ENCODE peak calls at places on chromosome 1, in six cellular contexts. H is CD8-positive, alpha-beta T cell; G is endodermal cell; O is colonic mucosa; P is ovary; Q is HFF-Myc. S is an unnamed sample.

GRCh38 chr1:41862411-41863221 is 56.1 kb downstream of the HIVEP3 start:
- DNase-seq in H (no peak), G (no peak), O (no peak), P (no peak), Q (no peak), S (no peak)

GRCh38 chr1:71979947-71980346 is 302.4 kb downstream of the NEGR1 start:
- DNase-seq in H (no peak), G (no peak), O (no peak), P (no peak), Q (no peak), S (no peak)

GRCh38 chr1:85240174-85240601 is 19.3 kb downstream of the C1orf52 start:
- DNase-seq in H (no peak), G (peak), O (no peak), P (no peak), Q (no peak), S (no peak)

GRCh38 chr1:81654147-81654546 is 146.6 kb upstream of the ADGRL2 start:
- DNase-seq in H (no peak), G (no peak), O (no peak), P (no peak), Q (no peak), S (no peak)

GRCh38 chr1:33317946-33318345 is 3.0 kb downstream of the A3GALT2 start:
- DNase-seq in H (no peak), G (no peak), O (no peak), P (no peak), Q (no peak), S (no peak)

GRCh38 chr1:46401964-46402626 is 8.0 kb downstream of the FAAH start:
- DNase-seq in H (no peak), G (peak), O (peak), P (peak), Q (peak), S (peak)

GRCh38 chr1:73065585-73065984 is 783.2 kb upstream of the NEGR1 start:
- DNase-seq in H (no peak), G (peak), O (no peak), P (no peak), Q (no peak), S (no peak)

GRCh38 chr1:156475568-156476500 is 24.7 kb downstream of the MEF2D start:
- DNase-seq in H (no peak), G (no peak), O (peak), P (peak), Q (peak), S (peak)

GRCh38 chr1:91885331-91885715 is 628 bp downstream of the TGFBR3 start:
- DNase-seq in H (peak), G (no peak), O (peak), P (no peak), Q (no peak), S (no peak)

GRCh38 chr1:94970783-94971182 is 43.9 kb upstream of the CNN3 start:
- DNase-seq in H (no peak), G (peak), O (no peak), P (no peak), Q (no peak), S (no peak)

GRCh38 chr1:41357451-41358151 is 3.6 kb upstream of the FOXO6 start:
- DNase-seq in H (no peak), G (peak), O (no peak), P (no peak), Q (no peak), S (no peak)

GRCh38 chr1:6557597-6557996 is 2.5 kb downstream of the TAS1R1 start:
- DNase-seq in H (no peak), G (no peak), O (no peak), P (no peak), Q (no peak), S (no peak)

GRCh38 chr1:4711191-4711915 is 56.9 kb downstream of the AJAP1 start:
- DNase-seq in H (no peak), G (peak), O (no peak), P (no peak), Q (no peak), S (no peak)

GRCh38 chr1:93681549-93682412 is at the start of gene BCAR3:
- DNase-seq in H (peak), G (peak), O (peak), P (peak), Q (no peak), S (no peak)

GRCh38 chr1:17892225-17892624 is 137.1 kb downstream of the ACTL8 start:
- DNase-seq in H (no peak), G (peak), O (no peak), P (no peak), Q (no peak), S (no peak)

GRCh38 chr1:93811646-93812045 is 67.4 kb downstream of the DNTTIP2 start:
- DNase-seq in H (no peak), G (peak), O (no peak), P (no peak), Q (no peak), S (peak)

GRCh38 chr1:193705473-193706074 is 519.2 kb upstream of the B3GALT2 start:
- DNase-seq in H (no peak), G (no peak), O (no peak), P (no peak), Q (no peak), S (no peak)

GRCh38 chr1:227245613-227246320 is 72.5 kb downstream of the CDC42BPA start:
- DNase-seq in H (no peak), G (no peak), O (no peak), P (no peak), Q (no peak), S (no peak)

GRCh38 chr1:119594386-119594785 is 53.7 kb downstream of the ZNF697 start:
- DNase-seq in H (no peak), G (no peak), O (no peak), P (no peak), Q (no peak), S (no peak)

GRCh38 chr1:96416690-96417444 is 304.7 kb upstream of the PTBP2 start:
- DNase-seq in H (no peak), G (no peak), O (no peak), P (no peak), Q (no peak), S (no peak)

GRCh38 chr1:20152599-20152930 is 13.4 kb downstream of the PLA2G2F start:
- DNase-seq in H (no peak), G (no peak), O (no peak), P (no peak), Q (no peak), S (no peak)

GRCh38 chr1:20150969-20151368 is 11.8 kb downstream of the PLA2G2F start:
- DNase-seq in H (no peak), G (no peak), O (no peak), P (no peak), Q (no peak), S (no peak)

GRCh38 chr1:20150326-20150705 is 11.2 kb downstream of the PLA2G2F start:
- DNase-seq in H (no peak), G (no peak), O (no peak), P (no peak), Q (no peak), S (no peak)

GRCh38 chr1:20153000-20153418 is 13.9 kb downstream of the PLA2G2F start:
- DNase-seq in H (no peak), G (peak), O (no peak), P (no peak), Q (no peak), S (no peak)

DNA sequence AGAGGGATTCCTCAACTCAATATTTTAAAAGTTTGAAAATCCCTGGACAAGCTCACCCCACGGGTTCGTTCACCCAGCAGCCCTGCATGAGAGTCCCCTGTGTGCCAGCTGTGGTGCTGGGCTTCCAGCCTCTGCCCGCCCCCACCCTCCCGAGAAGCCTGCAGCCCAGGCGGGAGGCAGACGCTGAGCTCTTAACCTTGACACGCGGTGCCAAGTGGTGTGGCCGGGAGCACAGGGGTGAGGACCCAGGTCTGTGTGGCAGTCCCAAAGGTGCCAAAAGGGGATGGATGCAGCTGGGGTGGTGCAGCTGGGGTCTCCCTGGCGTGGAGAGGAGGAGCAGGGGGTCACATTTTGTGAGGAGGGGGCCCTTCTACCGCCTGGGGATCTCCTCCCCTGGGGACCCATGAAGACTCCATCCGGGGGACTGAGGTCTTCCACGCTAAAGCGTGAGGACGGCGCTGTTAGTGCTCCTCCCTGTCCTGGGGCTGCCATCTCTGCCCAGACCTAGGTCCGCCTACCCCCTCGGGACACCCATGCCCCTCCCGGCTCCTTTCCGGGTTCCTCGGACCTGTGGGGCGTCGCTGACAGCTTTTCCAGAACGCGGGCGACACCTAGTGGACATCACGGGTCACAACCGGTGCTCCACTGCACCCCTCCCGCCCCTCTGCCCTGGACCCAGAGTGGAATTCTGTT is 12.9 kb downstream of the PLA2G2F start:
- DNase-seq in H (peak), G (peak), O (peak), P (peak), Q (peak), S (peak)
- H3K4me3 ChIP-seq in H (peak), G (no peak), O (peak), P (peak), Q (peak), S (peak)

DNA sequence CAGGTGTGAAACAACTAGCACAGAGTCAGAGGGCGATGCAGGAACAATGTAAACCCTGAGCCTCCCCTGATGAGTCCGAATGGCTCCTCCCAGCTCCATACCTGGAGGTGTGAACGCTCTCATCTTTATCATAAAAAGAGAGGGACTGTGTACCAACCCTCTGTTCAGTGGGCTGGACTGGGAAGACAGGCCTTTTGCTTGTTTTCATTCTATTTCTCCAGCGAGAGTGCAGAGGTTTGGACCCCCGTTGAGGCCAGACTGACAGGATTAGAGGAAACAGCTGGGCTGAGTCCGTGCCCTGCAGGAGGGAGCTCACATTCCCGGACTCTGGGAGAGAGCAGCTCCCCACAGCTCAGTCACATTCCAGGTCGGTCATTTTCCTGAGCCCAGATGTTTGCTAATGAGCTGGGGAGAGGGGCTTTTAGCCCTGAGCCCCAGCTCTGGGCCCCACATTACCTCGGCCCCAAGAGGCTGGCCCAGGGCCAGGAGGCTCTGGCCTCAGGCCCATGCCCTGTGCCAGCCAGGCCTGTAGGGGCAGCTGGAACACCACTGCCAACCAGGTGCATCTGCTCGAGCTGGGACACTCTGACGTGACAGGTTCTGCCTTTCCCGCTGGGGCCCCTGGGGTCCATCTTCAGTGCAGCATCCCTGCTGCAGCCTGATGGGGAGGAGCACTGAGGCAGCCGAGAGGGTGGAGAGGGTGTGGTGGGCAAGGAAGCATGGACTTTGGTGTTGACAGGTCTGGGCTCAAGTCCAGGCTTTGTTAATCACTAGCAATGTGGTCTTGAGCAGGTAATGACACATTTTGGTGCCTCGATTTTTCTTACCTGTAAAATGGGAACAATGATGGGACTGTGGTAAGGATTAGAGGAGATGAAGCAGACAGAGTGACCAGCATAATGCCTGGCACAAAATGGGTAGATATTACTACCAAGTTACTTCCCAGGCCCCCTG is 3.5 kb upstream of the NBL1 start:
- DNase-seq in H (no peak), G (peak), O (peak), P (no peak), Q (no peak), S (no peak)
- TF ChIP-seq CTCF in H (no peak), G (peak), O (no peak), P (no peak), Q (no peak), S (no peak)

GRCh38 chr1:204841316-204841715 is 29.3 kb upstream of the NFASC start:
- DNase-seq in H (no peak), G (no peak), O (no peak), P (no peak), Q (no peak), S (no peak)

GRCh38 chr1:204837440-204838084 is 33.1 kb upstream of the NFASC start:
- DNase-seq in H (peak), G (peak), O (peak), P (peak), Q (peak), S (peak)

GRCh38 chr1:204834329-204834728 is 36.3 kb upstream of the NFASC start:
- DNase-seq in H (no peak), G (peak), O (no peak), P (no peak), Q (no peak), S (no peak)

GRCh38 chr1:204834752-204835151 is 35.9 kb upstream of the NFASC start:
- DNase-seq in H (no peak), G (no peak), O (no peak), P (no peak), Q (no peak), S (no peak)

GRCh38 chr1:204836856-204837255 is 33.8 kb upstream of the NFASC start:
- DNase-seq in H (no peak), G (no peak), O (no peak), P (no peak), Q (no peak), S (no peak)
- H3K4me3 ChIP-seq in H (no peak), G (no peak), O (no peak), P (no peak), Q (no peak), S (no peak)

GRCh38 chr1:24493785-24494184 is 8.9 kb upstream of the RCAN3 start:
- DNase-seq in H (no peak), G (no peak), O (no peak), P (no peak), Q (no peak), S (no peak)

GRCh38 chr1:24490101-24490781 is 12.4 kb upstream of the RCAN3 start:
- DNase-seq in H (no peak), G (no peak), O (no peak), P (no peak), Q (no peak), S (no peak)

GRCh38 chr1:24489674-24490073 is 13.0 kb upstream of the RCAN3 start:
- DNase-seq in H (no peak), G (no peak), O (no peak), P (no peak), Q (no peak), S (no peak)

GRCh38 chr1:24487455-24487854 is 15.2 kb upstream of the RCAN3 start:
- DNase-seq in H (no peak), G (no peak), O (no peak), P (no peak), Q (no peak), S (no peak)

DNA sequence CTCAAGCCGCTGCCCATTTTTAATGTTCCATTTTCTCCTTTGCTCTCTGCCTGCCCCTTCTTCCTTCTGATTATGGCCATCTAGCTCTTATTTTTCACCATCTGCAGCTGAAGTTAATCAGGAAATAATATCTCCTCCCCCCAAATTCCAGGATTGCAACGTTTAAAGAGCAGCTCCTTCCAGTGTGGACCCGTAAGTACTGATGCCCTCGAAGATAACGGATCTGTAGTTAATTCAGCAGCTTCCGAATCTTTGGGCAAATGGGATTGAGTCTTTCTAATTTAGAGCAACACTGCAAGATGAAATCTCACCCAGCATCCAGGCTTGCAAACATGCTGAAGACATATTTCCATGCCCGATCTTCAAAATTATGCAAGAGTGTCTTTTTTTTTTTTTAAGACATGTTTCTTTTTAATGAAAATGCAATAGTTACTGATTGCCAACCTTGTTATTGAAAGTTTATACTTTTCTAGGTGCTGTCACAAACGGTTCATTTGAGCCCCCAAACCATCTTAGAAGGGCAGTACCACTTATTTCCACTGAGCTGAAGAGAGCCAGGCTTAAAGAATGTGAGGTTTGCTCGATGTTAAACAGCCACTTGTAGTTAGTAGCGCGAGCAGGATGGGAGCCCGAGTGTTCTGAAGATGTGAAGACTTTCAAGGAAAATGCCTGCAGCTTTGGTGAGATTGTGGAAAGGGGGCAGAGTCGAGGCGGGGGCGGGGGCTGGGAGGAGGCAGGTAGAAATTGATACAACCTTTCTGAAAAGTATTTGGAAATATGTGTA is 10.9 kb upstream of the RCAN3 start:
- DNase-seq in H (no peak), G (no peak), O (no peak), P (no peak), Q (no peak), S (no peak)
- TF ChIP-seq CTCF in H (no peak), G (peak), O (no peak), P (no peak), Q (no peak), S (no peak)

GRCh38 chr1:172360960-172361359 is 59.5 kb upstream of the C1orf105 start:
- DNase-seq in H (no peak), G (no peak), O (no peak), P (no peak), Q (no peak), S (no peak)
- H3K4me3 ChIP-seq in H (no peak), G (peak), O (no peak), P (no peak), Q (no peak), S (no peak)

GRCh38 chr1:165686971-165687433 is 11.4 kb downstream of the ALDH9A1 start:
- DNase-seq in H (no peak), G (no peak), O (no peak), P (no peak), Q (no peak), S (no peak)

GRCh38 chr1:165688046-165688445 is 10.3 kb downstream of the ALDH9A1 start:
- DNase-seq in H (no peak), G (no peak), O (no peak), P (no peak), Q (no peak), S (no peak)

GRCh38 chr1:165683848-165684485 is 14.4 kb downstream of the ALDH9A1 start:
- DNase-seq in H (no peak), G (no peak), O (no peak), P (no peak), Q (no peak), S (no peak)

DNA sequence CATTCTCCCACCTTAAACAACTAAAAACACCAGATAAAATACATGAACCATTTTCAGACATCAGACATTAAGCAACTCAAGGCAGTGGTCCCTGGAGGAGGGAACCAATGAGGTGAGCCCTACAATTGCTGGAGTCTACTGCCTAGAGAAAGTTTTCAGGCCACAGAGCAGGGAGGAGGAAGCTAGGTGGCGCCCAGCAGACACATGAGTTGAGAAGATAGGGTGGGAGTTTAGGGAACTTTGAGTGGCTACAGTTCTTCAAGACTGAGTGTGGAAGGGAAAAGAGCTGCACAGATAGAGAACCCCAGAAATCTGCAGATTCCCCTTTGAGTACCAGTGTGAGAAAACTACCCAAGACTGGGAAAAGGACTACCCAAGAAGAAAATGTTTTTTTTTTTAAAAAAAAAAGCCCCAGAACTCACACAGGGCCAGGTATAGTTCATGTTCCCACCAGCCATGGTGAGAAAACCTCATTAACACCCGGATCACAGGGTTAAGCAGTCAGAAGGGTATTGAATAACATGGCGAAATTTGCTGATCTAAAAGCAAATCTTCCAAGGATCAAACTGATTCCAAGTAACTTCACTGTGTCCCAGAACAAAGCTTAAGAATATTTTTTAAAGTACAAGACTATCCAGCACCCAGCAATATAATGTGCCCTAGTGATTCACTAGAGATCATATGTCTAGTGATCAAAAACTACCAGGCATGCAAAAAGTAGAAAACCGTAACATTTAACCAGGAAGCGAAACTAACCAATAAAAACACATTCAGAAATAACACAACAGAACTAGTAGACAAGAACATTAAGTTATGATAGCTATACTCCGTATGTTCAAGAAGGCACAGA is 12.0 kb downstream of the ALDH9A1 start:
- DNase-seq in H (no peak), G (peak), O (no peak), P (no peak), Q (no peak), S (no peak)
- TF ChIP-seq CTCF in H (no peak), G (peak), O (no peak), P (no peak), Q (no peak), S (peak)

S was measured in AG09309.